ENCODE peak calls at places on chromosomes 4 and X, in four cellular contexts. One of them, this sample, is unnamed. For H3K79me1, the result is how much of the 10 kb centered on the place peaks cover.

GRCh38 chrX:153732406-153732805 is 7.8 kb downstream of the ABCD1 start:
- DNase-seq in mesenchymal stem cell: no peak
- DNase-seq in IMR-90: no peak
- DNase-seq in H1: no peak
- DNase-seq in this sample: no peak

GRCh38 chr4:4443821-4444220 is 56.9 kb downstream of the NSG1 start:
- DNase-seq in IMR-90: peak
- DNase-seq in H1: no peak
- DNase-seq in mesenchymal stem cell: peak
- DNase-seq in this sample: no peak

GRCh38 chr4:78954048-78954666 is 14.9 kb upstream of the PAQR3 start:
- DNase-seq in mesenchymal stem cell: peak
- DNase-seq in H1: no peak
- DNase-seq in IMR-90: no peak
- DNase-seq in this sample: peak

GRCh38 chrX:70505451-70505841 is 60.8 kb downstream of the DLG3 start:
- DNase-seq in mesenchymal stem cell: no peak
- DNase-seq in H1: no peak
- DNase-seq in IMR-90: no peak
- DNase-seq in this sample: no peak

GRCh38 chr4:138522366-138522765 is 280.2 kb upstream of the SLC7A11 start:
- DNase-seq in mesenchymal stem cell: peak
- DNase-seq in IMR-90: peak
- DNase-seq in H1: no peak
- DNase-seq in this sample: no peak

GRCh38 chr4:114598191-114599121 is at the start of gene UGT8:
- DNase-seq in IMR-90: no peak
- DNase-seq in mesenchymal stem cell: peak
- DNase-seq in H1: no peak
- DNase-seq in this sample: peak

GRCh38 chr4:168832746-168833575 is 177.1 kb downstream of the CBR4 start:
- DNase-seq in mesenchymal stem cell: peak
- DNase-seq in H1: no peak
- DNase-seq in IMR-90: no peak
- DNase-seq in this sample: no peak

GRCh38 chr4:125187221-125187620 is 127.5 kb upstream of the FAT4 start:
- DNase-seq in IMR-90: peak
- DNase-seq in mesenchymal stem cell: peak
- DNase-seq in H1: no peak
- DNase-seq in this sample: no peak

GRCh38 chrX:78104447-78105176 is 564 bp downstream of the PGK1 start:
- DNase-seq in mesenchymal stem cell: peak
- DNase-seq in H1: no peak
- DNase-seq in IMR-90: peak
- DNase-seq in this sample: no peak

GRCh38 chrX:24890677-24891076 is 125.1 kb downstream of the ARX start:
- DNase-seq in mesenchymal stem cell: no peak
- DNase-seq in IMR-90: no peak
- DNase-seq in H1: no peak
- DNase-seq in this sample: no peak

GRCh38 chr4:89998350-89999098 is 103.9 kb downstream of the MMRN1 start:
- DNase-seq in H1: no peak
- DNase-seq in IMR-90: no peak
- DNase-seq in mesenchymal stem cell: no peak
- DNase-seq in this sample: peak

GRCh38 chr4:62771656-62772557 is 1571.8 kb downstream of the ADGRL3 start:
- DNase-seq in mesenchymal stem cell: no peak
- DNase-seq in H1: no peak
- DNase-seq in IMR-90: no peak
- DNase-seq in this sample: peak

GRCh38 chr4:141684785-141685184 is 48.4 kb downstream of the IL15 start:
- DNase-seq in mesenchymal stem cell: no peak
- DNase-seq in H1: no peak
- DNase-seq in IMR-90: peak
- DNase-seq in this sample: no peak

GRCh38 chr4:151953286-151953685 is 192.5 kb upstream of the GATB start:
- DNase-seq in mesenchymal stem cell: no peak
- DNase-seq in H1: no peak
- DNase-seq in IMR-90: peak
- DNase-seq in this sample: no peak

GRCh38 chrX:70087857-70088256 is 25.6 kb downstream of the OTUD6A start:
- DNase-seq in mesenchymal stem cell: peak
- DNase-seq in IMR-90: peak
- DNase-seq in H1: no peak
- DNase-seq in this sample: no peak

GRCh38 chr4:118888666-118889312 is at the start of gene SYNPO2:
- DNase-seq in H1: peak
- DNase-seq in mesenchymal stem cell: peak
- DNase-seq in IMR-90: peak
- DNase-seq in this sample: peak

GRCh38 chr4:61426229-61426628 is 226.1 kb downstream of the ADGRL3 start:
- DNase-seq in IMR-90: no peak
- DNase-seq in H1: no peak
- DNase-seq in mesenchymal stem cell: no peak
- DNase-seq in this sample: no peak

GRCh38 chr4:173524218-173525117 is 5.6 kb downstream of the HAND2 start:
- DNase-seq in mesenchymal stem cell: peak
- DNase-seq in H1: no peak
- DNase-seq in IMR-90: no peak
- DNase-seq in this sample: no peak
- H3K79me1 ChIP-seq in mesenchymal stem cell: under half
- H3K79me1 ChIP-seq in H1: under half
- H3K79me1 ChIP-seq in IMR-90: under half
- H3K79me1 ChIP-seq in this sample: under half

DNA sequence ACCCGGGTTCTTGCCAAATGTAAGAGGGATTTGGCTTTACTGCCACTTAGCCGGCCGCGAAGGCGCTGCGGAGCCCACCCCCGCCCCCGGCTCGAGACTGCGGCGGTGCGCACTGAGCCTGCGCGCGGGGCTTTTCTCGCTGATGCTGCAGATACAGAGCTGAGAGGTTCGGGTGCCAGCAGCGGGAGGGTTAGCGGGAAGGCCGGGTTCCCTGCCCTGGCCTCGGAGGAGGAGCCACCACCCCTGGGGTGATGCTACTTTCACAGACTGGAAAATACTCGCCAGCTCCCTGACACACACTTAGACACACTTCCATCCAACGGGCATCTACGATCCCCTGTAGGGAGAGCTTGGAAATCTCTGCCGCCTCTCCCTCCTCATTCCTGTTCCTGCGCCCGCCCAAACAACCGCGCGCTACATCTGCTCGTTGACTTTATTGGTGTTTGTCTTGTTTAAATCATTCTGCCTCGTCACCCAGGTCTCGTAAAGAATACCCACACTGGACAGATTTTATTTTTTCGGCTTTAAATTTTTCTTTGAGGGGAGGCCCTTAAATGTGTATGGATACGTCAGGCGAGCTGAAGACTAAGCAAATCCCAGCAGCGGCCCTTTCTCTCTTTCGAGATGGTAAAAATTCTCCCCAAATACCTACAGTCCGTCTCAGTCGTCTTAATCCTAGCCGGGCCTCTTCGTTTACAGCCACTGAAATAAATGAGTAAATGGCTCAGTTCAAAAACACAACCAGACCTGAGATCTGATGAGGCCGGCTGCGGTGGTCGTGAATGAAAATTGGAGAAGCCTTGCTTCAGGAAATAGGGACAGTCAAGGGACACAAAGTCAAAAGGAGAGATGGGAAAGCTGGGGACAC is 1.9 kb upstream of the PCDH7 start:
- DNase-seq in H1: no peak
- DNase-seq in mesenchymal stem cell: peak
- DNase-seq in IMR-90: peak
- DNase-seq in this sample: peak
- H3K4ac ChIP-seq in H1: no peak
- H3K4ac ChIP-seq in mesenchymal stem cell: no peak
- H3K4ac ChIP-seq in IMR-90: peak
- H3K4ac ChIP-seq in this sample: no peak

GRCh38 chr4:6692806-6693205 is 872 bp upstream of the S100P start:
- DNase-seq in IMR-90: peak
- DNase-seq in mesenchymal stem cell: no peak
- DNase-seq in H1: no peak
- DNase-seq in this sample: no peak

GRCh38 chr4:6689506-6689960 is 4.1 kb upstream of the S100P start:
- DNase-seq in H1: no peak
- DNase-seq in mesenchymal stem cell: no peak
- DNase-seq in IMR-90: no peak
- DNase-seq in this sample: no peak

GRCh38 chr4:6693274-6694176 is at the start of gene S100P:
- DNase-seq in mesenchymal stem cell: no peak
- DNase-seq in IMR-90: no peak
- DNase-seq in H1: no peak
- DNase-seq in this sample: no peak

GRCh38 chr4:6694177-6694901 is 661 bp downstream of the S100P start:
- DNase-seq in mesenchymal stem cell: no peak
- DNase-seq in IMR-90: no peak
- DNase-seq in H1: no peak
- DNase-seq in this sample: no peak

DNA sequence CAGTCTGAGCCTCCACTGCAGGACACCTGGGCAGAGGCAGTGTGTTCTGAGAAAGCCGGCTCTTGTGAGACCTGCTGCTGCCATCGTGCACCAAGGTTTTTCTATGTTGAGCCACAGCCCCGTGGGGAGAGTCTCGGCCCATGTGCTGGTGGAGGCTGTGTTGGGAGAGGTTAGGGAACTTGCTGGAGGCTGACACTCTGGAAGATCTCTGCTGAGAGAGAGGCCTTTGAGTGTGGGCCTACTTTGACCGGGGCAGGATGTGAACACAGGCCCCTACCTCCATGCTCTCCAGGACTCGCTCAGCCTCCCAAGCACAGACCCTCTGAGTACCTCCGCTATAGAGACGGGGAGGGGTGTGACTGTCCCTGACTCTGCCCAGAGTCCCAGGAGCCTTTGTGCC is 1.3 kb upstream of the S100P start:
- DNase-seq in IMR-90: no peak
- DNase-seq in H1: no peak
- DNase-seq in mesenchymal stem cell: no peak
- DNase-seq in this sample: no peak
- H3K79me1 ChIP-seq in IMR-90: under half
- H3K79me1 ChIP-seq in H1: under half
- H3K79me1 ChIP-seq in mesenchymal stem cell: under half
- H3K79me1 ChIP-seq in this sample: under half

GRCh38 chr4:8227201-8227770 is 28.2 kb downstream of the SH3TC1 start:
- DNase-seq in mesenchymal stem cell: no peak
- DNase-seq in IMR-90: no peak
- DNase-seq in H1: no peak
- DNase-seq in this sample: no peak
- H3K4ac ChIP-seq in mesenchymal stem cell: no peak
- H3K4ac ChIP-seq in IMR-90: no peak
- H3K4ac ChIP-seq in H1: peak
- H3K4ac ChIP-seq in this sample: peak

DNA sequence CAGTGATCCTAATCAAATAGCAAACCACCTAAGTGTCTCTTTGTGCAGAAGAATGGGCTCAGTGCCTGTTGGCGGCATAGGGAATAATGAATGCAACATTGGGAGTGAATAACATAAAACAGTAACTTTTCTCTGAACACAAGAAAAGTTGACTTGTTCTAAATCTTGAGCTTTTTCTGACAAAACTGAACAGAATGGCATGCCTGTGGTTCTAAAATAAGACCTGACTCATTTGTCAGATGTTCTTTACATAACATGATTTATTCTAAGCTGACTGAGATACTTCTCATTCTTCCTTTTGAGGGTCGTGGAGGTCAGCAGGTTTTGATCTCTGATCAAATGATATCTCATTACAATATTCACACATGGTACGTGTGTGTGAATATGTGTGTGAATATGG is 165.4 kb upstream of the WDR1 start:
- DNase-seq in mesenchymal stem cell: no peak
- DNase-seq in H1: no peak
- DNase-seq in IMR-90: no peak
- DNase-seq in this sample: no peak
- H3K79me1 ChIP-seq in mesenchymal stem cell: under half
- H3K79me1 ChIP-seq in H1: under half
- H3K79me1 ChIP-seq in IMR-90: under half
- H3K79me1 ChIP-seq in this sample: under half

DNA sequence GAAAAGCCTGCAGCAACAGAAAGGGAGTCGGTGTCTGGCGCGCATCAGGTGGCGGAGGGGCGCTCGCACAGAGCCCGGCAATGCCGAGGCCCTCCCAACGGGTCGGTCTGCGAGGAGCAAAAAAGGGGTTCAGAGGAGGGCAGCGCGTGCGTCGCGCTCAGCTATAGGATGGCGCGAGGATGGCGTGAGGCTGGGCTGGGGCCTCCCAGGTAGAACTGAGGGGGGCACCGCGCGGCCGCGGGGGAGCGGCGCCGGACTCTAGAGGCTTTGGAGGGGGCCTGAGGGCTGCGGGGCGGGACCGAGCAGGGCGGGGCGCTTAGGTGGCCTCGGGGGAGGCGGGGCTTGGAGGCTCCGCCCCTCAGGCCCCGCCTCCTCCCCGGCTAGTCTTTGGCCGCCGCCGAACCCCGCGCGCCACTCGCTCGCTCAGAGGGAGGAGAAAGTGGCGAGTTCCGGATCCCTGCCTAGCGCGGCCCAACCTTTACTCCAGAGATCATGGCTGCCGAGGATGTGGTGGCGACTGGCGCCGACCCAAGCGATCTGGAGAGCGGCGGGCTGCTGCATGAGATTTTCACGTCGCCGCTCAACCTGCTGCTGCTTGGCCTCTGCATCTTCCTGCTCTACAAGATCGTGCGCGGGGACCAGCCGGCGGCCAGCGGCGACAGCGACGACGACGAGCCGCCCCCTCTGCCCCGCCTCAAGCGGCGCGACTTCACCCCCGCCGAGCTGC is at the start of gene PGRMC1:
- DNase-seq in IMR-90: peak
- DNase-seq in H1: peak
- DNase-seq in mesenchymal stem cell: peak
- DNase-seq in this sample: peak
- H3K4ac ChIP-seq in IMR-90: peak
- H3K4ac ChIP-seq in H1: peak
- H3K4ac ChIP-seq in mesenchymal stem cell: peak
- H3K4ac ChIP-seq in this sample: no peak

GRCh38 chr4:5882947-5883346 is 9.9 kb downstream of the CRMP1 start:
- DNase-seq in IMR-90: no peak
- DNase-seq in mesenchymal stem cell: no peak
- DNase-seq in H1: no peak
- DNase-seq in this sample: no peak
- H3K79me1 ChIP-seq in IMR-90: under half
- H3K79me1 ChIP-seq in mesenchymal stem cell: under half
- H3K79me1 ChIP-seq in H1: under half
- H3K79me1 ChIP-seq in this sample: under half

This sample was measured in neuronal stem cell.